ENCODE peak calls at places on chromosome 11, in six cellular contexts. M is ovary, E is kidney epithelial cell, U is PC-9, B is GM23338, H is AG04450. C is an unnamed sample.

GRCh38 chr11:38089728-38090127 is 1491.7 kb upstream of the RAG2 start:
- DNase-seq in M (no peak), E (no peak), U (peak; percentile 99), B (no peak), H (no peak), C (no peak)

GRCh38 chr11:8093931-8094575 is 13.0 kb downstream of the TUB start:
- DNase-seq in M (no peak), E (no peak), U (no peak), B (no peak), H (no peak), C (no peak)

GRCh38 chr11:7385532-7385931 is 99.8 kb upstream of the OLFML1 start:
- DNase-seq in M (no peak), E (no peak), U (no peak), B (no peak), H (no peak), C (no peak)

GRCh38 chr11:5171856-5172255 is 17.3 kb upstream of the OR52A1 start:
- DNase-seq in M (no peak), E (no peak), U (no peak), B (no peak), H (no peak), C (no peak)

GRCh38 chr11:78722786-78723185 is 148.1 kb upstream of the NARS2 start:
- DNase-seq in M (no peak), E (peak; percentile 28), U (no peak), B (no peak), H (no peak), C (no peak)

GRCh38 chr11:109432105-109432504 is 10.1 kb downstream of the C11orf87 start:
- DNase-seq in M (no peak), E (no peak), U (no peak), B (no peak), H (no peak), C (no peak)

GRCh38 chr11:102457865-102458264 is 5.3 kb upstream of the TMEM123 start:
- DNase-seq in M (no peak), E (no peak), U (no peak), B (no peak), H (no peak), C (no peak)

GRCh38 chr11:134517621-134518293 is 105.7 kb upstream of the B3GAT1 start:
- DNase-seq in M (no peak), E (no peak), U (no peak), B (no peak), H (no peak), C (no peak)

GRCh38 chr11:36463781-36464180 is 46.3 kb downstream of the TRAF6 start:
- DNase-seq in M (no peak), E (no peak), U (no peak), B (peak; percentile 16), H (no peak), C (no peak)

GRCh38 chr11:106765849-106766248 is 252.4 kb downstream of the GUCY1A2 start:
- DNase-seq in M (no peak), E (no peak), U (peak; percentile 41), B (peak; percentile 10), H (no peak), C (no peak)

GRCh38 chr11:57363131-57363530 is 17.8 kb downstream of the PRG3 start:
- DNase-seq in M (no peak), E (no peak), U (no peak), B (no peak), H (no peak), C (no peak)

GRCh38 chr11:103317118-103317517 is 207.9 kb downstream of the DYNC2H1 start:
- DNase-seq in M (no peak), E (no peak), U (no peak), B (no peak), H (no peak), C (no peak)

GRCh38 chr11:17528181-17528691 is 16.0 kb downstream of the USH1C start:
- DNase-seq in M (peak; percentile 53), E (no peak), U (no peak), B (peak; percentile 87), H (no peak), C (no peak)

GRCh38 chr11:73830261-73830660 is 42.6 kb downstream of the MRPL48 start:
- DNase-seq in M (no peak), E (no peak), U (no peak), B (no peak), H (no peak), C (no peak)

GRCh38 chr11:24593332-24593731 is 96.5 kb downstream of the LUZP2 start:
- DNase-seq in M (no peak), E (no peak), U (no peak), B (no peak), H (no peak), C (no peak)

GRCh38 chr11:30358569-30358968 is 35.7 kb downstream of the ARL14EP start:
- DNase-seq in M (no peak), E (no peak), U (no peak), B (no peak), H (no peak), C (no peak)

GRCh38 chr11:59429924-59430516 is 3.8 kb upstream of the OR5A2 start:
- DNase-seq in M (no peak), E (peak; percentile 2), U (peak; percentile 62), B (peak; percentile 82), H (peak; percentile 18), C (peak; percentile 13)

GRCh38 chr11:112279901-112280267 is 19.2 kb upstream of the PLET1 start:
- DNase-seq in M (peak; percentile 68), E (no peak), U (no peak), B (peak; percentile 82), H (no peak), C (no peak)

GRCh38 chr11:71451596-71452353 is 1.2 kb upstream of the NADSYN1 start:
- DNase-seq in M (no peak), E (no peak), U (no peak), B (peak; percentile 84), H (no peak), C (no peak)

GRCh38 chr11:72736452-72737069 is 15.6 kb downstream of the ARAP1 start:
- DNase-seq in M (no peak), E (no peak), U (peak; percentile 81), B (no peak), H (no peak), C (no peak)

GRCh38 chr11:17790453-17790852 is 55.9 kb downstream of the KCNC1 start:
- DNase-seq in M (no peak), E (no peak), U (peak; percentile 42), B (no peak), H (peak; percentile 63), C (no peak)

GRCh38 chr11:119580751-119581150 is 148.2 kb downstream of the NECTIN1 start:
- DNase-seq in M (no peak), E (no peak), U (no peak), B (no peak), H (no peak), C (no peak)

GRCh38 chr11:119586181-119586580 is 142.8 kb downstream of the NECTIN1 start:
- DNase-seq in M (no peak), E (no peak), U (no peak), B (no peak), H (no peak), C (no peak)

GRCh38 chr11:119585038-119585666 is 143.8 kb downstream of the NECTIN1 start:
- DNase-seq in M (peak; percentile 21), E (no peak), U (peak; percentile 70), B (peak; percentile 65), H (no peak), C (no peak)

GRCh38 chr11:119584193-119585037 is 144.6 kb downstream of the NECTIN1 start:
- DNase-seq in M (peak; percentile 29), E (peak; percentile 62), U (peak; percentile 66), B (peak; percentile 95), H (peak; percentile 18), C (peak; percentile 44)

GRCh38 chr11:119583585-119583984 is 145.4 kb downstream of the NECTIN1 start:
- DNase-seq in M (no peak), E (no peak), U (no peak), B (peak; percentile 24), H (no peak), C (no peak)
- TF ChIP-seq CTCF in M (no peak), E (peak; percentile 11), U (no peak), B (peak; percentile 61), H (no peak), C (peak; percentile 39)

DNA sequence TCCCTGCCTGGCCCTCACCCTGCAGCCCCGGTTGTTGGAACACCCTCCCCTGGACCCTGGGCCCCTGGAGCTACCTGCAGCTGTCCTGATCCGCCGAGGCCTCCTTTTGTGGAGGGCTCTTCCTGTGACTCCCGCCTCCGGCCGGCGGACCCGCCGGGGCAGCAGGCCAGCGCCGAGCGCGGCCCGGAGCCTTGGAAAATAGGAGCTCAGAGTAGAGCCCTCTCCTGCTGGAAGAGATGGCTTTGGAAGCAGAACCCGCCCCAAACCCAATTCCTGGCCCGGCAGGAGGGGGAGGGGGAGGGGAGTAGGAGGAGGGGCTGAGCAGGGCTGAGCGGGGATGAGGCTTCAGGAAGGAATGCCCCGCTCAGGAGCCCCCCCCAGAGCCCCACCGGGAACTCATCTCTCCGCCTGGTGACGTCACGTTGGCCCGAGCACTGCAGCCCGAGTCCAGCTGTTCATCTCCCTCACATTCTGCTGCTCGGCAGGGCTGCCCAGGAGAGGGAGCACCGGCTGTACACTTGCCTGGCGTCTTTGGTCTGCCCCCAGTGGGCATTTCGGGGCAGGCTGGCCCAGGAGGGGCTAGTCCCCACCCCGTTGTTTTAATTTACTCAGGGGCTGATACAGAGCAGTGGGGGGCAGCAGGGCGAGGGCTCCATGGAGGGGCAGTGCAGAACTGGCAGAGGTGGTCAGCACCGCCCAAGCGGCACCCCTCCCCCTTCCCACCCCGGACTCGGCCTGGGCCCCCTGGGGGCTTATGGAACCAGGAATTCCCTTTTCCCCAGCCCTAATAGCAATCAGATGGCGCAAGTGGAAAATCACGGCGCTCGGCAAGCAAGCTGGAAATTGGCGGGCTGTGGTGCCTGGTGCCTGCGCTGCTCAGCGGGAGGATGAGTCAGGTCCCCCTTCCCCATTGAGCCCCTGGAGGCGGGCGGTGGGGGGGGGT is at the start of gene MRGPRF:
- DNase-seq in M (peak; percentile 95), E (no peak), U (no peak), B (peak; percentile 66), H (peak; percentile 84), C (no peak)
- H3K4me3 ChIP-seq in M (peak within 1 kb of the TSS; percentile 67), E (no peak within 1 kb of the TSS), U (no peak within 1 kb of the TSS), B (peak within 1 kb of the TSS; percentile 65), H (peak within 1 kb of the TSS; percentile 76), C (no peak within 1 kb of the TSS)

GRCh38 chr11:46345881-46346484 is 1.3 kb upstream of the DGKZ start:
- DNase-seq in M (no peak), E (no peak), U (no peak), B (no peak), H (no peak), C (no peak)
- TF ChIP-seq CTCF in M (no peak), E (no peak), U (no peak), B (no peak), H (no peak), C (no peak)

GRCh38 chr11:2892215-2893020 is 6.8 kb upstream of the CDKN1C start:
- DNase-seq in M (peak; percentile 78), E (no peak), U (peak; percentile 50), B (peak; percentile 88), H (no peak), C (no peak)

GRCh38 chr11:2891291-2891690 is 5.7 kb upstream of the CDKN1C start:
- DNase-seq in M (peak; percentile 61), E (no peak), U (no peak), B (peak; percentile 53), H (no peak), C (no peak)

GRCh38 chr11:2890466-2891241 is 5.1 kb upstream of the CDKN1C start:
- DNase-seq in M (peak; percentile 97), E (no peak), U (no peak), B (no peak), H (no peak), C (no peak)

GRCh38 chr11:2893021-2893528 is 7.5 kb upstream of the CDKN1C start:
- DNase-seq in M (no peak), E (no peak), U (no peak), B (no peak), H (no peak), C (no peak)

GRCh38 chr11:2891901-2892214 is 6.3 kb upstream of the CDKN1C start:
- DNase-seq in M (peak; percentile 85), E (no peak), U (no peak), B (no peak), H (no peak), C (no peak)
- H3K4me3 ChIP-seq in M (peak overlapping the region; percentile 37), E (no peak overlapping the region), U (peak overlapping the region; percentile 62), B (peak overlapping the region; percentile 60), H (peak overlapping the region; percentile 63), C (peak overlapping the region; percentile 58)

C was measured in epithelial cell of proximal tubule.